ENCODE peak calls at places on chromosomes 7 and 10, in seven cellular contexts. E, V, U, F, Y, M and B are unnamed samples.

GRCh38 chr10:47349941-47350371 is 1.8 kb downstream of the RBP3 start:
- DNase-seq in E (no peak), F (no peak), V (no peak), Y (no peak), U (no peak), M (peak), B (no peak)

GRCh38 chr10:102632394-102633062 is 11.8 kb upstream of the TRIM8 start:
- DNase-seq in Y (no peak), U (no peak), E (peak), F (peak), V (no peak), M (peak), B (no peak)

GRCh38 chr7:114889646-114890285 is 32.1 kb upstream of the MDFIC start:
- DNase-seq in Y (no peak), U (peak), F (peak), V (no peak), M (no peak), E (peak), B (no peak)

GRCh38 chr7:82521906-82522445 is 78.4 kb upstream of the CACNA2D1 start:
- DNase-seq in F (no peak), U (no peak), E (no peak), V (no peak), Y (no peak), M (no peak), B (no peak)

GRCh38 chr10:20093600-20093999 is 277.4 kb downstream of the PLXDC2 start:
- DNase-seq in E (no peak), U (no peak), Y (no peak), V (no peak), M (no peak), F (no peak), B (no peak)

GRCh38 chr10:107144490-107144889 is 20.0 kb downstream of the SORCS1 start:
- DNase-seq in V (peak), Y (no peak), M (no peak), U (no peak), F (peak), E (no peak), B (peak)

GRCh38 chr7:90412458-90413184 is 9.4 kb downstream of the CLDN12 start:
- DNase-seq in Y (no peak), F (no peak), U (peak), E (peak), V (peak), M (no peak), B (peak)

GRCh38 chr10:57905866-57906265 is 361.8 kb downstream of the IPMK start:
- DNase-seq in Y (no peak), U (no peak), F (no peak), M (no peak), V (peak), E (no peak), B (no peak)

GRCh38 chr10:83606275-83606674 is 533.0 kb upstream of the GHITM start:
- DNase-seq in V (peak), F (no peak), M (no peak), Y (no peak), E (no peak), U (no peak), B (no peak)

GRCh38 chr7:100835903-100836811 is 8.8 kb upstream of the EPHB4 start:
- DNase-seq in E (no peak), U (peak), M (peak), V (peak), Y (no peak), F (peak), B (peak)

GRCh38 chr10:103557455-103557854 is 64.0 kb downstream of the NEURL1 start:
- DNase-seq in V (no peak), E (no peak), U (no peak), F (no peak), M (no peak), Y (no peak), B (no peak)

GRCh38 chr10:103153765-103154197 is 39.3 kb downstream of the NT5C2 start:
- DNase-seq in V (peak), E (peak), M (no peak), Y (no peak), U (no peak), F (no peak), B (no peak)

GRCh38 chr10:35643151-35643975 is 1.3 kb upstream of the FZD8 start:
- DNase-seq in F (peak), E (peak), U (no peak), Y (peak), M (peak), V (peak), B (peak)

GRCh38 chr7:81447351-81447952 is 322.4 kb downstream of the HGF start:
- DNase-seq in E (peak), U (peak), F (peak), V (peak), Y (no peak), M (no peak), B (peak)

GRCh38 chr10:131047501-131047900 is 264.0 kb downstream of the TCERG1L start:
- DNase-seq in M (peak), Y (no peak), E (no peak), F (no peak), U (no peak), V (no peak), B (no peak)

GRCh38 chr10:122254831-122255230 is 16.3 kb upstream of the BTBD16 start:
- DNase-seq in E (no peak), Y (no peak), M (peak), F (no peak), U (no peak), V (no peak), B (no peak)

GRCh38 chr10:46020871-46021553 is 9.4 kb downstream of the NCOA4 start:
- DNase-seq in Y (no peak), U (no peak), E (peak), F (no peak), M (no peak), V (no peak), B (no peak)

GRCh38 chr7:137681657-137682562 is 164.9 kb downstream of the DGKI start:
- DNase-seq in M (no peak), U (no peak), F (no peak), E (peak), V (no peak), Y (no peak), B (no peak)

GRCh38 chr10:75096749-75097148 is 14.7 kb upstream of the SAMD8 start:
- DNase-seq in E (no peak), V (no peak), F (no peak), Y (no peak), M (no peak), U (no peak), B (no peak)

GRCh38 chr10:75099952-75100763 is 11.3 kb upstream of the SAMD8 start:
- DNase-seq in U (peak), E (peak), F (peak), Y (peak), V (peak), M (peak), B (peak)

GRCh38 chr10:75098902-75099673 is 12.4 kb upstream of the SAMD8 start:
- DNase-seq in U (no peak), F (no peak), Y (no peak), V (no peak), E (no peak), M (no peak), B (no peak)

GRCh38 chr10:75095631-75096030 is 15.8 kb upstream of the SAMD8 start:
- DNase-seq in F (no peak), E (no peak), V (no peak), M (no peak), U (no peak), Y (no peak), B (no peak)

GRCh38 chr10:75097666-75098285 is 13.7 kb upstream of the SAMD8 start:
- DNase-seq in E (peak), M (no peak), U (no peak), V (peak), F (no peak), Y (no peak), B (no peak)
- TF ChIP-seq CTCF in E (peak), M (no peak), U (no peak), V (peak), F (peak), Y (no peak), B (no peak)

GRCh38 chr10:24971374-24971773 is 19.0 kb upstream of the PRTFDC1 start:
- DNase-seq in E (no peak), Y (no peak), M (no peak), U (no peak), V (no peak), F (no peak), B (no peak)
- TF ChIP-seq CTCF in E (no peak), Y (no peak), M (no peak), U (no peak), V (no peak), F (no peak), B (no peak)

GRCh38 chr7:42611529-42611928 is 300.3 kb downstream of the C7orf25 start:
- DNase-seq in M (no peak), E (no peak), F (no peak), U (no peak), V (no peak), Y (no peak), B (no peak)
- TF ChIP-seq CTCF in M (no peak), E (no peak), F (no peak), U (no peak), V (no peak), Y (no peak), B (no peak)

DNA sequence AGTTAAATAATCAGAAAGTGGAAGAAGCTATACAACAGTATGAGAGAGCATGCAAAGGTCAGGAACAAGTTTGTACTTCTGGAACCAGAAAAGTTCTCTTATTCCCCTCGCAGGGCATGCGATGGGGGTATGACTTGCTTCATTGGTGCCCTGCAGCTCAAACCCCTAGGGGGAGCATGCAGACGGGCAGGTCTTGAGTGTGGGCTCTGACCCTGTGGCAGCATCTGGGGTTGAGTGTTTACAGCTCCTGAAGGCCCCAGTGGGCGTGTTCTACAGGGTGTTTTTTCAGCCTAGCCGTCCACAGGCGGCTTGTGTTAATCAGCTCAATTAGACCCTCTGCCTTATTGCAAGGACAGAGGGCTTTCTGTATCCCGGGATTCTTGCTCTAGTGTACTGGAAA is 44.5 kb downstream of the KIF20B start:
- DNase-seq in E (no peak), V (no peak), U (no peak), F (no peak), Y (no peak), M (no peak), B (no peak)
- TF ChIP-seq CTCF in E (no peak), V (no peak), U (no peak), F (no peak), Y (no peak), M (no peak), B (no peak)

GRCh38 chr10:87861566-87861952 is 1.8 kb downstream of the KLLN start:
- DNase-seq in M (peak), Y (peak), E (peak), U (peak), V (peak), F (peak), B (peak)
- TF ChIP-seq CTCF in M (no peak), Y (no peak), E (peak), U (no peak), V (no peak), F (peak), B (no peak)

GRCh38 chr7:5423844-5424688 is 432 bp upstream of the TNRC18 start:
- DNase-seq in F (peak), U (peak), V (peak), E (peak), M (peak), Y (peak), B (peak)

GRCh38 chr7:5423272-5423843 is at the start of gene TNRC18:
- DNase-seq in F (no peak), Y (peak), E (no peak), V (no peak), M (peak), U (no peak), B (peak)

GRCh38 chr7:5425507-5426225 is 2.0 kb upstream of the TNRC18 start:
- DNase-seq in U (peak), V (peak), M (peak), E (peak), F (peak), Y (peak), B (peak)

GRCh38 chr7:5426226-5426475 is 2.5 kb upstream of the TNRC18 start:
- DNase-seq in E (peak), Y (no peak), F (no peak), M (no peak), V (no peak), U (no peak), B (no peak)

GRCh38 chr7:5424689-5425506 is 1.3 kb upstream of the TNRC18 start:
- DNase-seq in Y (peak), F (peak), E (peak), M (peak), U (peak), V (peak), B (peak)
- TF ChIP-seq CTCF in Y (no peak), F (no peak), E (peak), M (no peak), U (peak), V (no peak), B (no peak)

GRCh38 chr7:21722371-21722770 is 179.5 kb downstream of the DNAH11 start:
- DNase-seq in V (no peak), M (no peak), U (no peak), E (no peak), F (no peak), Y (no peak), B (no peak)
- TF ChIP-seq CTCF in V (peak), M (peak), U (peak), E (no peak), F (no peak), Y (no peak), B (peak)

GRCh38 chr10:88689366-88689765 is 16.7 kb upstream of the LIPK start:
- DNase-seq in F (no peak), M (no peak), E (no peak), V (no peak), Y (no peak), U (no peak), B (no peak)

GRCh38 chr10:88687853-88688467 is 18.1 kb upstream of the LIPK start:
- DNase-seq in F (peak), U (no peak), Y (no peak), E (peak), M (no peak), V (peak), B (no peak)

GRCh38 chr10:88693392-88694020 is 12.5 kb upstream of the LIPK start:
- DNase-seq in U (no peak), E (peak), Y (no peak), V (peak), F (no peak), M (no peak), B (no peak)
- TF ChIP-seq CTCF in U (peak), E (peak), Y (no peak), V (peak), F (peak), M (no peak), B (peak)

GRCh38 chr7:86937499-86937898 is 122.0 kb downstream of the ELAPOR2 start:
- DNase-seq in U (no peak), Y (no peak), V (no peak), E (no peak), F (no peak), M (no peak), B (no peak)

GRCh38 chr7:86942081-86942480 is 117.4 kb downstream of the ELAPOR2 start:
- DNase-seq in F (no peak), V (peak), E (no peak), Y (no peak), U (no peak), M (no peak), B (no peak)

GRCh38 chr7:86942995-86943394 is 116.5 kb downstream of the ELAPOR2 start:
- DNase-seq in Y (no peak), V (no peak), F (no peak), M (no peak), U (no peak), E (no peak), B (no peak)

GRCh38 chr7:86943447-86943846 is 116.0 kb downstream of the ELAPOR2 start:
- DNase-seq in V (no peak), M (no peak), F (no peak), E (no peak), Y (no peak), U (no peak), B (no peak)

DNA sequence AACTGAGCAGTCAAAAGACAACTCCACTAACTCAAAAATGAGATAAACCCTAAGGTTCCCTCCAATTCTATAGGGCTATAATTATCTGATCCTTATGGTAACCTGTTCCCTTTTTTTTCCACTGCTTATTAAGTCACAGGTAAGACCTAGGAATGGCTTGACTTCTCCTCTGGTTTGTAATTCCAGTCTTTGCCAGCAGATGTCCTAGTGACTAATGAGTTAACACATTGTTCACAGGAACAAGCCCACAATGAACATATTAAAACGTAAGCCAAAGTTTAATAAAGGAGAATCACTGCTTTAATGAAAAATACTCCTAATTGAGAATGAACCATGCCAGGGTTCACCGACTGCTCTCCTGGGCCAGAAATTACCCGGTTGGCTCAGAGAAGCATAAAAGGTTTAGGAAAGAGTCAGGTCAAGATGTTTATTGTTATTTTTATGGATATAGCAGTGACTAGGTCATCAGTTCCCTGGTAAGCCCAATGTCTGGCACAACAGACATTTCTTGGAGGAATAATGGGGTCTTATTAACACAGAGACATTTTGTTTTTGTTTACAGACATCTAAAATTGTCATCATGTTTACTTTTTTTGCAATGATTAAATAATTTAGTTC is 120.1 kb downstream of the ELAPOR2 start:
- DNase-seq in Y (peak), U (peak), V (peak), F (peak), E (peak), M (no peak), B (peak)
- TF ChIP-seq CTCF in Y (peak), U (peak), V (peak), F (peak), E (peak), M (peak), B (peak)

GRCh38 chr10:3835770-3836169 is 50.8 kb upstream of the KLF6 start:
- DNase-seq in M (no peak), V (no peak), Y (no peak), U (no peak), E (no peak), F (peak), B (peak)

GRCh38 chr10:3836222-3836820 is 51.3 kb upstream of the KLF6 start:
- DNase-seq in M (no peak), V (no peak), U (no peak), Y (no peak), F (no peak), E (no peak), B (no peak)

GRCh38 chr10:3834410-3834809 is 49.4 kb upstream of the KLF6 start:
- DNase-seq in Y (no peak), V (no peak), M (no peak), F (no peak), E (no peak), U (no peak), B (no peak)

GRCh38 chr10:3837909-3838722 is 53.1 kb upstream of the KLF6 start:
- DNase-seq in Y (no peak), M (no peak), E (no peak), U (no peak), V (no peak), F (no peak), B (no peak)

DNA sequence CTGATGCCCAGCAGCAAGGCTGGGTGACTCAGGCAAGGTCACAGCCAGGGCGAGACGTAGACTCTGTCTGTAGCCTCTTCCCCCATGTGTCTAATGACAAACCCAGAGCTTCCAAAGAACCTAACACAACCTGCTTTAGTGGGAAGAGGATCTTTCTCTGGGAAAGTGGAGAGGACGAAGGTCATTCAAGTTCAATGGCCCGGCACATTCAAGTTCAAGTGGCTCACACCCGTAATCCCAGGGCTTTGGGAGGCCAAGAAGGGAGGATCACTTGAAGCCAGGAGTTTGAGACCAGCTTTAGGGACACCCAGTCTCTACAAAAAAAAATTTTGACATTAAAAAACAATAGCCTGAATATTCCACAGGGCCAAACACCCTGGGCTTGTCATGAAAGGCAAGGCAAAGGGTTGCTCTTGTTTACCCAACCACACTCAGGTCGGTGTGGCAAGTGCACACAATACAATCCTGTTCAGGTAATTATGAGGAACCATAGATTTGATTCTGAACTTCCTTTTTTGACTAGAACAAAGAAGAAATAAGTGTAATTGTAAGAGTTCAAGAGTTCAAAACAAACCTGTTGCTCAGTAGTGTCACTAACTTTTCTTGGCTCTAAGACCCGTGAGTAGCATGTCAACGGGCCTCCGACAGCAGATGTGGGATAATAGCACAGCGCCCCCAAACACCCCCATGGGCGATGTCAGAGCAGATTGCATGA is 53.9 kb upstream of the KLF6 start:
- DNase-seq in V (no peak), F (no peak), M (no peak), Y (no peak), U (no peak), E (no peak), B (no peak)
- TF ChIP-seq CTCF in V (no peak), F (no peak), M (no peak), Y (no peak), U (no peak), E (no peak), B (no peak)